ENCODE peak calls at places on chromosomes 4 and X, in nine cellular contexts. C, Q, B, Z, J, D, F, E and I are unnamed samples.

GRCh38 chr4:175062183-175062592 is 144.0 kb downstream of the ADAM29 start:
- DNase-seq in C (no peak), D (no peak), J (no peak), Q (no peak), Z (no peak), B (no peak), F (no peak), E (no peak), I (no peak)

GRCh38 chrX:154373340-154374306 is 811 bp downstream of the FLNA start:
- DNase-seq in Q (no peak), C (no peak), Z (no peak), J (no peak), D (peak; percentile 70), B (peak; percentile 80), E (peak; percentile 68), F (no peak), I (no peak)

GRCh38 chrX:23797371-23798128 is 14.6 kb downstream of the SAT1 start:
- DNase-seq in Z (no peak), J (no peak), E (no peak), D (peak; percentile 42), C (no peak), F (no peak), Q (no peak), B (peak; percentile 21), I (no peak)

GRCh38 chr4:168562021-168562691 is 65.3 kb downstream of the PALLD start:
- DNase-seq in B (no peak), C (no peak), E (no peak), Z (no peak), Q (no peak), D (peak; percentile 63), J (no peak), F (no peak), I (no peak)

GRCh38 chr4:106312377-106312776 is 3.6 kb downstream of the TBCK start:
- DNase-seq in E (no peak), Z (no peak), J (no peak), B (no peak), Q (no peak), C (no peak), F (no peak), D (no peak), I (no peak)

GRCh38 chr4:145805490-145805889 is 125.5 kb downstream of the C4orf51 start:
- DNase-seq in J (no peak), Z (no peak), D (no peak), C (no peak), B (no peak), Q (no peak), F (no peak), E (no peak), I (no peak)

GRCh38 chr4:146481246-146481645 is 40.5 kb downstream of the SLC10A7 start:
- DNase-seq in F (no peak), E (no peak), J (no peak), Z (no peak), C (no peak), B (no peak), D (no peak), Q (no peak), I (no peak)

GRCh38 chrX:10620121-10620699 is at the start of gene MID1:
- DNase-seq in Z (peak; percentile 8), E (peak; percentile 70), D (peak; percentile 83), C (no peak), F (no peak), J (no peak), Q (peak; percentile 71), B (peak; percentile 64), I (no peak)

GRCh38 chrX:123256378-123256777 is 72.3 kb downstream of the GRIA3 start:
- DNase-seq in Z (no peak), C (no peak), E (no peak), F (no peak), Q (no peak), B (no peak), D (no peak), J (no peak), I (no peak)

GRCh38 chrX:131895002-131895401 is 128.1 kb upstream of the STK26 start:
- DNase-seq in C (no peak), Z (no peak), E (no peak), J (no peak), F (no peak), Q (no peak), D (no peak), B (no peak), I (no peak)